ENCODE peak calls at places on chromosome 6, in four cellular contexts. M, P, D and H are unnamed samples.

GRCh38 chr6:121791396-121792315 is 356.2 kb downstream of the GJA1 start:
- DNase-seq in M (no peak), P (no peak), D (peak), H (no peak)

GRCh38 chr6:52511163-52511562 is 65.7 kb downstream of the TRAM2 start:
- DNase-seq in M (no peak), P (no peak), D (no peak), H (no peak)

GRCh38 chr6:43665376-43665775 is 20.5 kb downstream of the RSPH9 start:
- DNase-seq in M (no peak), P (no peak), D (no peak), H (no peak)

GRCh38 chr6:133396225-133396624 is 155.1 kb downstream of the EYA4 start:
- DNase-seq in M (no peak), P (no peak), D (no peak), H (no peak)

GRCh38 chr6:5135783-5136376 is 50.7 kb downstream of the PPP1R3G start:
- DNase-seq in M (peak), P (no peak), D (no peak), H (peak)

GRCh38 chr6:34544052-34544604 is 12.0 kb downstream of the SPDEF start:
- DNase-seq in M (no peak), P (no peak), D (no peak), H (no peak)

GRCh38 chr6:71510057-71510713 is 221.6 kb downstream of the OGFRL1 start:
- DNase-seq in M (no peak), P (peak), D (peak), H (peak)

GRCh38 chr6:75691012-75691411 is 58.0 kb upstream of the MYO6 start:
- DNase-seq in M (no peak), P (no peak), D (no peak), H (no peak)

GRCh38 chr6:64683682-64684081 is 1023.3 kb downstream of the EYS start:
- DNase-seq in M (no peak), P (no peak), D (no peak), H (no peak)

GRCh38 chr6:149716584-149716983 is 1.3 kb downstream of the LATS1 start:
- DNase-seq in M (no peak), P (no peak), D (no peak), H (no peak)

GRCh38 chr6:155090166-155090565 is 95.1 kb downstream of the TIAM2 start:
- DNase-seq in M (no peak), P (no peak), D (no peak), H (no peak)

GRCh38 chr6:89411019-89411268 is 1.1 kb downstream of the RRAGD start:
- DNase-seq in M (no peak), P (no peak), D (no peak), H (peak)

GRCh38 chr6:53894086-53894485 is 99.3 kb downstream of the LRRC1 start:
- DNase-seq in M (peak), P (no peak), D (no peak), H (peak)

GRCh38 chr6:137218473-137218916 is 690 bp downstream of the IFNGR1 start:
- DNase-seq in M (peak), P (peak), D (no peak), H (peak)

GRCh38 chr6:108831104-108831503 is 17.1 kb upstream of the ARMC2 start:
- DNase-seq in M (no peak), P (no peak), D (no peak), H (no peak)

GRCh38 chr6:33124947-33125346 is 49.2 kb downstream of the HLA-DPB1 start:
- DNase-seq in M (no peak), P (no peak), D (no peak), H (no peak)

GRCh38 chr6:35359744-35360348 is 17.5 kb downstream of the PPARD start:
- DNase-seq in M (no peak), P (no peak), D (peak), H (no peak)

GRCh38 chr6:169269180-169270076 is 15.8 kb upstream of the THBS2 start:
- DNase-seq in M (no peak), P (peak), D (no peak), H (no peak)

GRCh38 chr6:100460650-100461204 is 4.0 kb downstream of the SIM1 start:
- DNase-seq in M (no peak), P (no peak), D (no peak), H (no peak)

GRCh38 chr6:2448826-2449571 is 203.6 kb upstream of the GMDS start:
- DNase-seq in M (peak), P (no peak), D (peak), H (peak)

GRCh38 chr6:113732384-113732966 is 124.7 kb upstream of the MARCKS start:
- DNase-seq in M (no peak), P (no peak), D (no peak), H (no peak)
- TF ChIP-seq CTCF in M (no peak), P (peak), D (no peak), H (no peak)

DNA sequence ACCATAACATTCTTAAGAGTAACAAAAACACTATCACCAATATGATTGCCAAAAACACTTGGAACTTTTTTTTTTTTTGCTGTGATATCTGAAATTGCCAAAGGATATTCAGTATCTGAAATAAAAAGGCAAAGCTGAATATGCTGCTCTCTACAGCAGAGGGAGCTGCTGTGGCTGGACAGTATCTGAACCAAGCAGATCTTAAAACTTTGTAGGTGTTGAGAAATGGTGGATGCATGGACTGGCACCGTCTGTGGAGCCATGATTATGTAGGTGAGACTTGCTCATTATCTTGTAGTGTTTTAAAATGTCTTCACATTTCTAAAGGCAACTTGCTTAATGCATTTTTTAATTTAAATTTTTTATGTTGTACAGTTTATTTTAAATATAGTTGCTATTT is 9.2 kb downstream of the PDCD2 start:
- DNase-seq in M (no peak), P (no peak), D (no peak), H (peak)
- TF ChIP-seq CTCF in M (peak), P (peak), D (peak), H (no peak)

DNA sequence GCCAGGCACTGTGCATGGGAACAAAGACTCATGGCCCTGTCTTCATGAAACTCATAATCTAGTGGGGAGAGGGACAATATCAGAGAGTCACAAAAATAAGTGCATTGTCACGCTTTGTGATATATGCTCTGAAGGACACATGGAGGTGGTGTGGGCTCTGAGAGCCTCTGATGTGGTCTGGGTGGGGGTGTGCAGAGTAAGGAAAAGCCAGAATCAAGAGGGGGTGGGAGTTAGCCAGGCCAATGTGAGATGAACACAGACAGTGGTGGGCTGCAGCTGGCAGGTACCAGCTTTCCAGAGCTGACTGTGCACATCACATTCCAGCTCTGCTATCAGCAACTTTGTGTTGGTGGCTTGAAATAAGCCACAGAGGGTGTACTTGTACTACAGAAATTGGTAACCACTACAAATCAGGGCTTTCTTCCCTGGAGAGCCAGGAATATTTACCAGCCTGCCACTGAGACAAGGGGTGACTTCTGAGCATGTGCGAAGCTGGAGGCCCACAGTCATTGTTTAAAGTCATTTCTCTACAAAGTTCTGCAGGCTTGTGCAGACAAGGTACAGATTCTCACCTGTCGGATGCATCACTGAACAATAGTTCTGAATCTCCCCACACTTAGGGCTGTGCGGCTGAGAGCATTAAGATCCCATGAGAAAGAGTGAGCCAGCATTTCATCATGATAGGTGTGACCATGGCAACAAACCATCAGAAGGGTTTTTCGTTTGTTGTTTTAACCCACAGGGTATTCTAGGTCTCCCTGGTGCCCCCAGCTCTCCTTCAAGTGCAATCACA is 292.6 kb downstream of the CDC5L start:
- DNase-seq in M (peak), P (no peak), D (no peak), H (no peak)
- TF ChIP-seq CTCF in M (no peak), P (no peak), D (no peak), H (no peak)

GRCh38 chr6:73652637-73653570 is 888 bp downstream of the SLC17A5 start:
- DNase-seq in M (peak), P (peak), D (no peak), H (peak)
- TF ChIP-seq CTCF in M (peak), P (peak), D (peak), H (peak)

DNA sequence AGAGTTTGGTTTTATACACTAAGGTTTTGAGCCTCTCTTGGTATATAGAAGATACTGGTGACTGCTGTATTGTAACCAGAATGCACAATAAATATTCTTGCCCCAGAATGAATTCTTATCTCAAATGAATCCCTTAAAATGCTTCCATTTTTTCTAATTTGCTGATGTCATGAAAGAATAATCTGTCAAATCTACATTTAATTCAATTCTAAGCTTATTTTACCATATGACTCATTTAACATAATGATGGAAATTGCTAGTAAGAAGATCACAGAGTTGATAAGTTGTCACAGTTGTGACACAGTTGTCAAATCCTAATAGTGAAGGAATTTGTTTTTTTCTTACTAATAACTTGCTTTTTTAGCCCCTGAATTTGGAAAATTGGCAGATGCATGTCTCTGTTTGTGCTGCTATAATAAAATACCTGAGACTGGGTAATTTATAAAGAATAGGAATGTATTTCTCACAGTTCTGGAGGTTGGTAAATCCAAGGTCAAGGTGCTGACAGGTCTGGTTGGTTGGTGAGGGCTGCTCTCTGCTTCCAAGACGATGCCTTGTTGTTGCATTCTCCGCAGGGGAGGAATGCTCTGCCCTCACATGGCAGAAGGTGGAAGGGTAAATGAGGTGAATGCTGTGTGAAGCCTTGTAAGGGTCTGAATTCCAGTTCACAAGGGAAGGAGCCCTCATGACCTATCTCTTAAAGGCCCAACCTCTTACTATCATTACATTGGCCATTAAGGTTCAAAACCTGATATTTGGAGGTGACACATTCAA is 4.7 kb downstream of the ECT2L start:
- DNase-seq in M (no peak), P (no peak), D (no peak), H (no peak)
- TF ChIP-seq CTCF in M (no peak), P (no peak), D (no peak), H (no peak)

DNA sequence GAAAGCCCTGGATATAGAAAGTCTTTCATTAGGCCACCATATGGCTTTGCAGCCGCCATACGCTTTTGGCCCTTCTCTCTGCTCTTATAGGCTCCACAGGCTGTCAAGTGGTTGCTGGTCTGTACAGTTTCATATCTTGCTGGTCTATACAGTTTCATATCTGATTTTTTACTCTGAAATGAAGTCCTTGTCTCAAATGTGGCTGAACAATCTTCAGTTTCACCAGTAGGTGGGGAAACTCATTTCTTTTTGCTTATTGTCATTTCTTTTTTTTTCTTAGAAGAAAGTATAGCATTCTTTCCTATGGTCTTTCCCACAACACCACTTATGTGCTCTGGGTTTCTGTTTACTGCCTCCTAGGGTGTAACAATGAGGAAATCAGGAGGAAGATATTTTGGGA is 771.4 kb upstream of the MMS22L start:
- DNase-seq in M (no peak), P (no peak), D (no peak), H (no peak)
- TF ChIP-seq CTCF in M (peak), P (no peak), D (no peak), H (no peak)

DNA sequence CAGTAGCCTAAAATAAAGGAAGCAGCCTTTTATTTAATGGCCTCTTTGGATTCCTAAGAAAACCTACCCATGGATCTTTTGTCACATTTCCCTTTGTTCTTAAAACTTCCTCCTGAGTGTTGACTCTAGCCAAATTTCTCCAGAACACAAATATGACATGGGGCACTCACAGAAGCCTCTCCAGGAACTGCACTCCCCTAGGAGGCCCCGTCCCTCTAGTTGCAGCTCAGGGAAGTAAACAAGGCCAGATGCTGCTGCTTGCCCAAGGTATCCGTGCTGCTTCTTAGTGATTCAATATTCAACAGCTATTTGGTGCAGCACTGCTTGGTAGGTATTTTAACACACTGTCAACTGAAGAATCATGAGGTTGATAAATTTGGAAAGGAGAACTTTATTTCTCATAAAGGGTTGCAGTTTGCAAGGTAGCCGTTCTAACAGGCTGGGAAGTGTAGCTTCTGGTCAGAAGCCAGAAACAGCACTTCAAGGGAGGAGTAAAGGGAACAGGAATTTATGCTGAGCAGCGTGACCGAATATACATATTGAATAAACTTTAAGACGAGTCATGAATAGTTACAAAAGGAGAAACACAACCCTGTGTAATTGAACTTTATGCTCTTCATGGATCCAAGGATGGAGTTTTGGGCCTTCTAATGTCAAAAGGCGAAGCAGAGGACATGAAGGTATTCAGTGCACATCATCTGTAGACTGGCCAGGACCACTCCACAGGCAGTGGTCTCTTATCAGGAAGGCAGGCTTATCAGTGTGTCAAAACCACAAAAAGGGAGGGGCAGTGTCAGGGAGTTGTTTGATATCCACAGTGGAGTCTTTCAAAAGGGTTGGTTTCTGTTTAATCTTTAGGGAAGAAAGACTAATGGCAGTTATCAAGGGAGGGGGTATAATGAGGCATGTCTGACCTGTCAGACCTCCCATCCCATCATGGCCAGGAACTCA is 63.3 kb downstream of the CD24 start:
- DNase-seq in M (no peak), P (no peak), D (no peak), H (no peak)
- TF ChIP-seq CTCF in M (no peak), P (no peak), D (no peak), H (no peak)

DNA sequence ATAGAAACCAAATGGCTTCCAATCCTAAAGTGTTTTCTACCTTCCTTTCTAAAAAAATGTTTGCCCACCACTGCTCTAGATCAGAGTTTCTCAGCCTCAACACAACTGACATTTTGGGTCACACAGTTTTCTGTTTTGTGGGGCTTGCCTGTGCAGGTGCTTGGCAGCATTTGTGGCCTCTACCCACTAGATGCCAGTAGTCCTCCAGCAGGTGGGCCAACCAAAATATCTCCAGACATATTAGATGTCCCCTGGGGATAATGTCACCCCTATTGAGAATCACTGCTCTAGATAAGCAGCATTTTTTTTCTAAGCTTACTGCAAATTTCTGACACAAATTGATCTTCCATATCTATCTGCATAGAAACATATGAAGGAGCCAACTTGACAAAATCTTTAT is 26.3 kb upstream of the EPM2A start:
- DNase-seq in M (peak), P (no peak), D (no peak), H (peak)
- TF ChIP-seq CTCF in M (peak), P (peak), D (no peak), H (no peak)

DNA sequence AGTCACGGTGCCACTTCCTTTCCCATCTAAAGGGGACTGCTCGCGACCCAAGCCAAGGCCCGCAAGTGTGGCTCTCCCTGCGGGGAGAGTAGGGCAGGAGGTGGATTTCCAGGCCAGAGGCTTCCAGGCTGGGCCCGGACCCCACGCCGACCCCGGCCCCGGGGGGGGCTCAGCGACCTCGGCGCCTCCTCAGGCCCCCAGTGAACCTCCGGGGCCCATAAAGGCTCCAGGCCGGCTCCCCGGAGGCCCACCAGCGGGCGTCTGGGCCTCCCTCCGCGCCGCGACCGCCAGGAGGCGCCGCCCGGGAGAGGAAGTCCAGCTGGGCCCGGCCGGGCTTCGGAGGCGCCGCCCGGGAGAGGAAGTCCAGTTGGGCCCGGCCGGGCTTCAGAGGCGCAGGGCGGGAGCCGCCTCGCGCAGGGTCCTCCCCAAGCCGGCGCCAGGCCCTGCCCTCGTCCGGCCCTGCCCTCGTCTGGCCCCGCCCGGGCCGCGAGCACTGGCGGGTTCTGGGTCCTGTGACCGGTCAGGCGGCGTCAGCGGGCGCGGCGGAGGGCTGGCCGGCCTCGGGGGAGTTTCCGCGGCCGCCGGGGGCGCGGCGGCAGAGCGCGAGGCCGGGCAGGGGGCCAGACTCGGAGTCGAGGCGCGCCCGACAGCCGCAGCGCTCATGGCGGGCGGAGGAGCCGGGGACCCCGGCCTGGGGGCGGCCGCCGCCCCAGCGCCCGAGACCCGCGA is at the start of gene RAB32:
- DNase-seq in M (no peak), P (peak), D (peak), H (peak)
- TF ChIP-seq CTCF in M (no peak), P (peak), D (peak), H (peak)